ENCODE peak calls at places on chromosomes 2 and 18, in eight cellular contexts. C is heart left ventricle; T is activated CD8-positive, alpha-beta memory T cell treated with anti-CD3 and anti-CD28 coated beads, Interleukin-2, amount 50 U/mL, for 48 hours; W is astrocyte of the spinal cord; Z is NCI-H1092; F is mucosa of gallbladder; N is HT1080; H is nephron progenitor cell. K is an unnamed sample.

GRCh38 chr2:154392256-154392655 is 306.2 kb upstream of the KCNJ3 start:
- DNase-seq in C (no peak), T (no peak), W (no peak), Z (no peak), F (no peak), N (no peak), H (no peak), K (no peak)

GRCh38 chr2:46451131-46451711 is 28.1 kb upstream of the TMEM247 start:
- DNase-seq in C (no peak), T (no peak), W (no peak), Z (no peak), F (no peak), N (no peak), H (no peak), K (no peak)

GRCh38 chr2:38233231-38233983 is 143.7 kb downstream of the ATL2 start:
- DNase-seq in C (no peak), T (no peak), W (peak; percentile 72), Z (no peak), F (no peak), N (peak; percentile 62), H (no peak), K (peak; percentile 14)

GRCh38 chr2:35931115-35931514 is 424.5 kb upstream of the CRIM1 start:
- DNase-seq in C (no peak), T (no peak), W (no peak), Z (no peak), F (no peak), N (no peak), H (no peak), K (no peak)

GRCh38 chr2:43112155-43112554 is 114.3 kb downstream of the ZFP36L2 start:
- DNase-seq in C (no peak), T (no peak), W (no peak), Z (no peak), F (no peak), N (no peak), H (no peak), K (no peak)

GRCh38 chr2:130327703-130328527 is 14.8 kb upstream of the IMP4 start:
- DNase-seq in C (no peak), T (no peak), W (peak; percentile 85), Z (no peak), F (no peak), N (peak; percentile 84), H (no peak), K (no peak)

GRCh38 chr2:215431778-215432758 is 3.8 kb downstream of the FN1 start:
- DNase-seq in C (no peak), T (no peak), W (peak; percentile 66), Z (no peak), F (no peak), N (no peak), H (no peak), K (no peak)

GRCh38 chr2:217942731-217943335 is 60.0 kb downstream of the TNS1 start:
- DNase-seq in C (peak; percentile 46), T (no peak), W (no peak), Z (no peak), F (no peak), N (no peak), H (no peak), K (no peak)

GRCh38 chr18:73593207-73593606 is 554.4 kb downstream of the FBXO15 start:
- DNase-seq in C (no peak), T (no peak), W (no peak), Z (no peak), F (no peak), N (no peak), H (no peak), K (no peak)

GRCh38 chr2:144520718-144521487 is 984 bp upstream of the ZEB2 start:
- DNase-seq in C (no peak), T (no peak), W (peak; percentile 63), Z (no peak), F (no peak), N (no peak), H (no peak), K (no peak)

GRCh38 chr2:70962885-70963878 is 15.2 kb upstream of the ANKRD53 start:
- DNase-seq in C (no peak), T (peak; percentile 47), W (no peak), Z (no peak), F (peak; percentile 8), N (no peak), H (no peak), K (no peak)

GRCh38 chr2:147829106-147829505 is 15.7 kb upstream of the ACVR2A start:
- DNase-seq in C (no peak), T (no peak), W (peak; percentile 87), Z (no peak), F (no peak), N (peak; percentile 79), H (no peak), K (no peak)

GRCh38 chr2:26675651-26676255 is 16.8 kb upstream of the KCNK3 start:
- DNase-seq in C (no peak), T (no peak), W (no peak), Z (no peak), F (no peak), N (no peak), H (no peak), K (no peak)

GRCh38 chr2:279956-280654 is 7.8 kb downstream of the ALKAL2 start:
- DNase-seq in C (no peak), T (no peak), W (no peak), Z (no peak), F (no peak), N (no peak), H (no peak), K (no peak)

GRCh38 chr2:233837694-233838229 is 16.6 kb downstream of the HJURP start:
- DNase-seq in C (no peak), T (no peak), W (no peak), Z (no peak), F (no peak), N (no peak), H (no peak), K (no peak)

GRCh38 chr2:174729797-174730529 is 34.3 kb downstream of the CHRNA1 start:
- DNase-seq in C (no peak), T (peak; percentile 76), W (no peak), Z (no peak), F (no peak), N (no peak), H (no peak), K (no peak)

GRCh38 chr2:9251154-9252001 is 44.8 kb downstream of the ASAP2 start:
- DNase-seq in C (no peak), T (no peak), W (peak; percentile 66), Z (no peak), F (no peak), N (peak; percentile 89), H (peak; percentile 34), K (no peak)

GRCh38 chr2:1747065-1747941 is 3.0 kb upstream of the PXDN start:
- DNase-seq in C (no peak), T (peak; percentile 29), W (no peak), Z (no peak), F (peak; percentile 8), N (no peak), H (no peak), K (no peak)

GRCh38 chr18:58446661-58447060 is 182.2 kb downstream of the ALPK2 start:
- DNase-seq in C (no peak), T (no peak), W (no peak), Z (no peak), F (no peak), N (no peak), H (no peak), K (no peak)

GRCh38 chr2:147980940-147981339 is 39.6 kb downstream of the ORC4 start:
- DNase-seq in C (no peak), T (no peak), W (no peak), Z (no peak), F (no peak), N (no peak), H (no peak), K (no peak)

GRCh38 chr18:50401888-50402287 is 27.0 kb downstream of the SKA1 start:
- DNase-seq in C (peak; percentile 72), T (peak; percentile 53), W (peak; percentile 3), Z (peak; percentile 71), F (peak; percentile 50), N (peak; percentile 18), H (peak; percentile 75), K (peak; percentile 8)

GRCh38 chr2:169464508-169465386 is 14.5 kb upstream of the BBS5 start:
- DNase-seq in C (no peak), T (no peak), W (no peak), Z (no peak), F (no peak), N (no peak), H (no peak), K (no peak)

GRCh38 chr2:669323-669722 is 7.9 kb downstream of the TMEM18 start:
- DNase-seq in C (no peak), T (no peak), W (peak; percentile 70), Z (no peak), F (no peak), N (peak; percentile 52), H (no peak), K (no peak)

GRCh38 chr2:71710367-71710766 is 257.0 kb downstream of the DYSF start:
- DNase-seq in C (no peak), T (no peak), W (no peak), Z (no peak), F (no peak), N (no peak), H (no peak), K (no peak)

GRCh38 chr2:167550448-167550847 is 662.2 kb downstream of the XIRP2 start:
- DNase-seq in C (no peak), T (no peak), W (peak; percentile 39), Z (no peak), F (no peak), N (peak; percentile 34), H (no peak), K (peak; percentile 8)

GRCh38 chr18:58635891-58636290 is 7.0 kb upstream of the ALPK2 start:
- DNase-seq in C (no peak), T (no peak), W (peak; percentile 87), Z (no peak), F (no peak), N (peak; percentile 61), H (no peak), K (no peak)